ENCODE peak calls at places on chromosomes 12 and 14, in five cellular contexts. C, E, Y, A and H are unnamed samples.

GRCh38 chr12:110229409-110229808 is 51.6 kb upstream of the ATP2A2 start:
- DNase-seq in C (no peak), E (no peak), Y (no peak), A (no peak), H (no peak)

GRCh38 chr12:18479266-18479665 is 217.9 kb downstream of the PIK3C2G start:
- DNase-seq in C (no peak), E (no peak), Y (no peak), A (no peak), H (no peak)

GRCh38 chr12:94798107-94798506 is 147.8 kb upstream of the TMCC3 start:
- DNase-seq in C (no peak), E (no peak), Y (no peak), A (no peak), H (no peak)

GRCh38 chr12:89567691-89568239 is 41.9 kb upstream of the POC1B start:
- DNase-seq in C (no peak), E (no peak), Y (no peak), A (no peak), H (no peak)

GRCh38 chr12:41486718-41487117 is 298.6 kb downstream of the PDZRN4 start:
- DNase-seq in C (no peak), E (no peak), Y (no peak), A (no peak), H (no peak)

GRCh38 chr12:18747960-18748359 is 10.0 kb downstream of the CAPZA3 start:
- DNase-seq in C (no peak), E (no peak), Y (no peak), A (no peak), H (no peak)

GRCh38 chr14:67567654-67568053 is 32.4 kb downstream of the PIGH start:
- DNase-seq in C (no peak), E (no peak), Y (no peak), A (no peak), H (no peak)

GRCh38 chr12:109765493-109765810 is 51.8 kb downstream of the FAM222A start:
- DNase-seq in C (no peak), E (no peak), Y (no peak), A (no peak), H (no peak)

GRCh38 chr14:60653388-60653690 is 4.1 kb upstream of the SIX1 start:
- DNase-seq in C (no peak), E (no peak), Y (no peak), A (no peak), H (no peak)

GRCh38 chr14:94213021-94213420 is 38.9 kb downstream of the PPP4R4 start:
- DNase-seq in C (no peak), E (no peak), Y (no peak), A (no peak), H (no peak)

GRCh38 chr12:25960176-25960575 is 1.7 kb downstream of the RASSF8 start:
- DNase-seq in C (peak), E (no peak), Y (no peak), A (no peak), H (no peak)

GRCh38 chr12:128801879-128802391 is 21.8 kb downstream of the SLC15A4 start:
- DNase-seq in C (no peak), E (no peak), Y (no peak), A (no peak), H (no peak)

GRCh38 chr12:70535896-70536374 is 101.3 kb downstream of the PTPRB start:
- DNase-seq in C (no peak), E (peak), Y (no peak), A (no peak), H (no peak)

GRCh38 chr14:22973217-22974032 is 8.9 kb downstream of the AJUBA start:
- DNase-seq in C (peak), E (peak), Y (peak), A (no peak), H (no peak)

GRCh38 chr12:100427078-100427477 is 46.6 kb upstream of the NR1H4 start:
- DNase-seq in C (peak), E (peak), Y (no peak), A (no peak), H (no peak)

GRCh38 chr12:65099182-65099581 is 21.9 kb downstream of the WIF1 start:
- DNase-seq in C (no peak), E (no peak), Y (no peak), A (no peak), H (no peak)

GRCh38 chr12:26566186-26566585 is 266.8 kb downstream of the ITPR2 start:
- DNase-seq in C (no peak), E (no peak), Y (no peak), A (no peak), H (no peak)

GRCh38 chr14:55274144-55274543 is 2.9 kb downstream of the FBXO34 start:
- DNase-seq in C (no peak), E (no peak), Y (no peak), A (no peak), H (no peak)

GRCh38 chr12:113899042-113899843 is 66.9 kb downstream of the RBM19 start:
- DNase-seq in C (no peak), E (no peak), Y (no peak), A (no peak), H (no peak)

GRCh38 chr12:92080390-92081285 is 65.0 kb downstream of the BTG1 start:
- DNase-seq in C (peak), E (no peak), Y (no peak), A (no peak), H (no peak)

GRCh38 chr14:61176686-61177085 is 104.5 kb downstream of the TMEM30B start:
- DNase-seq in C (no peak), E (no peak), Y (no peak), A (no peak), H (no peak)

GRCh38 chr14:35277179-35277578 is 15.0 kb upstream of the PSMA6 start:
- DNase-seq in C (no peak), E (no peak), Y (no peak), A (no peak), H (no peak)

GRCh38 chr12:130468700-130469245 is 131.1 kb downstream of the PIWIL1 start:
- DNase-seq in C (no peak), E (no peak), Y (no peak), A (no peak), H (no peak)

GRCh38 chr14:94124582-94125377 is 4.6 kb downstream of the IFI27L2 start:
- DNase-seq in C (no peak), E (no peak), Y (no peak), A (no peak), H (no peak)

GRCh38 chr12:46804054-46804453 is 21.7 kb downstream of the SLC38A4 start:
- DNase-seq in C (no peak), E (no peak), Y (no peak), A (no peak), H (no peak)

GRCh38 chr12:65740873-65741600 is 83.2 kb upstream of the HMGA2 start:
- DNase-seq in C (peak), E (peak), Y (peak), A (no peak), H (peak)

GRCh38 chr14:103625361-103626095 is 3.5 kb upstream of the KLC1 start:
- DNase-seq in C (no peak), E (no peak), Y (no peak), A (no peak), H (no peak)

GRCh38 chr12:50764861-50765324 is 992 bp downstream of the ATF1 start:
- DNase-seq in C (peak), E (peak), Y (no peak), A (no peak), H (no peak)

GRCh38 chr14:37142835-37143499 is 29.4 kb downstream of the SLC25A21 start:
- DNase-seq in C (no peak), E (peak), Y (no peak), A (no peak), H (no peak)

GRCh38 chr14:74898694-74899093 is 17.0 kb downstream of the DLST start:
- DNase-seq in C (no peak), E (peak), Y (no peak), A (no peak), H (no peak)

GRCh38 chr12:40215977-40216376 is 8.8 kb upstream of the LRRK2 start:
- DNase-seq in C (no peak), E (no peak), Y (no peak), A (no peak), H (no peak)

GRCh38 chr14:61536661-61537566 is 158.4 kb upstream of the HIF1A start:
- DNase-seq in C (no peak), E (peak), Y (no peak), A (no peak), H (no peak)

GRCh38 chr12:104805186-104805585 is 152.9 kb downstream of the SLC41A2 start:
- DNase-seq in C (no peak), E (no peak), Y (no peak), A (no peak), H (no peak)

GRCh38 chr12:55696141-55696540 is 11.6 kb downstream of the ITGA7 start:
- DNase-seq in C (no peak), E (no peak), Y (no peak), A (no peak), H (no peak)

GRCh38 chr12:55696796-55697462 is 10.8 kb downstream of the ITGA7 start:
- DNase-seq in C (no peak), E (no peak), Y (no peak), A (no peak), H (no peak)

GRCh38 chr12:55698965-55699364 is 8.7 kb downstream of the ITGA7 start:
- DNase-seq in C (no peak), E (no peak), Y (no peak), A (no peak), H (no peak)

GRCh38 chr12:55698241-55698955 is 9.3 kb downstream of the ITGA7 start:
- DNase-seq in C (no peak), E (no peak), Y (no peak), A (no peak), H (no peak)

DNA sequence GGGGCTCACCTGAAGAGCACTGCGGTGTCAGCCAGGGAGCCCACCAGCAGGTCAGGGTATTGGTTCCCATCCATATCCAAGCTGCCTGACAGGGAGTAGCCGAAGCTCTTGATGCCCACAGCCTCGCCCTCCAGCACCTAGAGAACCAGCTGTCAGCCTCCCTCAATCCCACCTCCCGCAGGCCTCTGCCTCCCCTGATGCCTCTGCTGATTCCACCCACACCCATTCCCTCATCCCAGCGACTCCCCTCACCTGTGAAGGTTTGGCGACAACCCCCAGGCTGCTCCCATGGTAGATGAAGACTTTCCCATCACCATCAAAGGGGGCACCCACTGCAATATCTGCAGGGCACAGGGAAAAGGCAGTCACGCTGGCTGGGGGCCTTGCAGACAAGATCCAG is 10.0 kb downstream of the ITGA7 start:
- DNase-seq in C (no peak), E (no peak), Y (no peak), A (no peak), H (no peak)
- TF ChIP-seq HDAC2 in C (no peak), E (no peak), Y (no peak), A (no peak), H (no peak)

DNA sequence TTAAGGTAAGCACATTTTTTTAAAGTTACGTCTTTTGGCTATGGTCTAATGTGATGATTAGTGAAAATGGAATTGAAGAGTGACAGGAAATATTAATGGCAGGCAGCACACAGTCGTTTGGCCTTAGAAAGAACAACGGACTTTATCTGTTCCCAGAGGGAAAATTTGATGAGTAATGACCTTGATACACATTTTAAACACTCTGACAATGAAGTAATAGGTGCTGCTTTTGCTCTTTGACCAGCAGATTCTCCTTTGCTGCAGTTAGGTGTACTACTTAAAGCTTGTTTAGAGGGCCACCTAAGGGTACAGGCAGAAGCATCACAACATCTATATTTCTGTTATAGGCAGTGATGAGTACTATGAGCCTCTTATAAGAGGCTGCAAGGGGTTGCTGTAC is 27.1 kb upstream of the RNU6-8 start:
- DNase-seq in C (peak), E (no peak), Y (no peak), A (no peak), H (no peak)
- TF ChIP-seq CHD2 in C (no peak), E (no peak), Y (no peak), A (no peak), H (no peak)

GRCh38 chr12:27593266-27593665 is 69.3 kb downstream of the PPFIBP1 start:
- DNase-seq in C (no peak), E (no peak), Y (no peak), A (no peak), H (no peak)

GRCh38 chr12:27589419-27589818 is 65.4 kb downstream of the PPFIBP1 start:
- DNase-seq in C (no peak), E (no peak), Y (no peak), A (no peak), H (no peak)

GRCh38 chr12:27592548-27592947 is 68.5 kb downstream of the PPFIBP1 start:
- DNase-seq in C (no peak), E (no peak), Y (no peak), A (peak), H (no peak)

DNA sequence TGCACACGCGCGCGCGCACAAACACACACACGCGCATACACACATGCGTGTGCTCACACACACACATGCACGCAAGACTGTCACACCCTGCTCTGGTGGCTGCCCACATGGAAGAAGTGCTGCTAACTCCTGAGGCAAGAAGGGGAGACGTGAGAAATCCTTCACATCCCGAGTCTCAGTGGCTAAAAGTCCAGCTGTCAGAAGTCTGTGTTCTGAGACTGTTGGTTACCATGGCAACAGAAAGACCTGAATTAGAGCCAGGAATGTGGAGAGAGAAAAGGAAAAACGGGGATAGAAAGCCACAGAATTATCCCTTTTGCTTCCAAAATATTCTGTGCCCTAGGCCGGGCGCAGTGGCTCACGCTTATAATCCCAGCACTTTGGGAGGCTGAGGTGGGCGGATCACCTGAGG is 71.2 kb downstream of the PPFIBP1 start:
- DNase-seq in C (no peak), E (peak), Y (no peak), A (no peak), H (no peak)
- TF ChIP-seq USF2 in C (no peak), E (no peak), Y (no peak), A (no peak), H (no peak)

GRCh38 chr14:104724981-104725771 is 1.1 kb downstream of the ADSS1 start:
- DNase-seq in C (peak), E (peak), Y (peak), A (no peak), H (peak)

GRCh38 chr14:104722938-104723650 is 935 bp upstream of the ADSS1 start:
- DNase-seq in C (peak), E (no peak), Y (no peak), A (no peak), H (no peak)

GRCh38 chr14:104721704-104722431 is 2.2 kb upstream of the ADSS1 start:
- DNase-seq in C (no peak), E (no peak), Y (no peak), A (no peak), H (no peak)

GRCh38 chr14:104724407-104724980 is 465 bp downstream of the ADSS1 start:
- DNase-seq in C (peak), E (no peak), Y (peak), A (no peak), H (no peak)

DNA sequence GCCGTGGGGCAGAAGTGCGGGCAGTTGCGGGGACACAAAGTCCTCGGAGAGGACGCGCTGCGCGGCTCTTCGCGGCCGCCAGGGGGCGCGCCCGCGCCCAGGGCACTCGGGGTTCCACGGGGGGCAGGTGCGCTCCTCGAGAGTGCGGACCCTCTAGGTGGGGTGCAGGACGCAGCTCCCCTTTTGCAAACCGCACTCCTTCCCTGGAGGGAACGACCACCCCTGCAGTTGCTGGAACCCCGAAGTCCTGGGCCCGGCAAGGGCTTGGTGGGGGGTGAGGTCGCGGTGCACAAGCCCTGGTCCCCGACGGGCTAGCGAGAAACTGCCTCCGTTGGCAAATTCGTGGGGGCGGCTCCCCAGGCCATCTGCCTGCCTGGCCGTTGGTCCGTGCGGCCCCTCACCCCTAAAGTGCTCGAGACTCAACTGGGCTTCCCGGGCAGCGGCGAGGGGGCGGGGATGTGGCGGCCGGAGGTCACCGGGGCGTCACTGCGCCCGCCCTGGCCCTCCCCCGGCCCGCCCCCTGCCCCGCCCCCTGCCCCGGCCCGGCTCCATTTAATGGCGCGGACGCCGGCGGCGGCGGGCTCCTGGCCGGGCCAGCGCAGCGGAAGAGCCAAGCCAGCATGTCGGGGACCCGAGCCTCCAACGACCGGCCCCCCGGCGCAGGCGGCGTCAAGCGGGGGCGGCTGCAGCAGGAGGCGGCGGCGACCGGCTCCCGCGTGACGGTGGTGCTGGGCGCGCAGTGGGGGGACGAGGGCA is at the start of gene ADSS1:
- DNase-seq in C (peak), E (peak), Y (peak), A (no peak), H (no peak)
- TF ChIP-seq HDAC2 in C (no peak), E (no peak), Y (peak), A (no peak), H (no peak)